ENCODE peak calls at places on chromosomes 2 and 18, in ten cellular contexts. E, C, F, Y, S, O, J, A, Q and H are unnamed samples.

GRCh38 chr18:76658627-76659026 is 163.6 kb upstream of the ZNF516 start:
- DNase-seq in E (no peak), C (peak), F (peak), Y (peak), S (peak), O (no peak), J (no peak), A (peak), Q (no peak), H (no peak)

GRCh38 chr2:61632276-61633169 is 94.4 kb upstream of the XPO1 start:
- DNase-seq in E (no peak), C (no peak), F (no peak), Y (no peak), S (peak), O (no peak), J (no peak), A (no peak), Q (no peak), H (no peak)

GRCh38 chr2:47208852-47209606 is 53.9 kb upstream of the STPG4 start:
- DNase-seq in E (no peak), C (no peak), F (no peak), Y (no peak), S (peak), O (no peak), J (no peak), A (no peak), Q (no peak), H (no peak)

GRCh38 chr2:27494944-27495554 is at the start of gene FNDC4:
- DNase-seq in E (no peak), C (no peak), F (peak), Y (peak), S (peak), O (no peak), J (peak), A (peak), Q (peak), H (no peak)

GRCh38 chr2:54524236-54524991 is 68.3 kb downstream of the SPTBN1 start:
- DNase-seq in E (no peak), C (peak), F (no peak), Y (peak), S (peak), O (no peak), J (no peak), A (peak), Q (no peak), H (peak)

GRCh38 chr2:71779306-71779855 is 326.0 kb downstream of the DYSF start:
- DNase-seq in E (no peak), C (peak), F (no peak), Y (no peak), S (peak), O (no peak), J (no peak), A (no peak), Q (no peak), H (no peak)

GRCh38 chr2:66587216-66587615 is 152.3 kb downstream of the MEIS1 start:
- DNase-seq in E (no peak), C (no peak), F (peak), Y (peak), S (peak), O (no peak), J (no peak), A (no peak), Q (no peak), H (no peak)

GRCh38 chr18:79944126-79944731 is 7.2 kb downstream of the SLC66A2 start:
- DNase-seq in E (no peak), C (peak), F (no peak), Y (no peak), S (no peak), O (no peak), J (no peak), A (peak), Q (no peak), H (no peak)

GRCh38 chr2:176388886-176389285 is 119.6 kb downstream of the MTX2 start:
- DNase-seq in E (no peak), C (no peak), F (no peak), Y (no peak), S (peak), O (no peak), J (no peak), A (no peak), Q (no peak), H (no peak)

GRCh38 chr18:46335551-46336059 is 231.4 kb downstream of the HAUS1 start:
- DNase-seq in E (no peak), C (no peak), F (no peak), Y (peak), S (peak), O (no peak), J (no peak), A (no peak), Q (no peak), H (no peak)

GRCh38 chr2:112939425-112939824 is 28.5 kb downstream of the IL37 start:
- DNase-seq in E (no peak), C (no peak), F (no peak), Y (no peak), S (no peak), O (no peak), J (no peak), A (no peak), Q (no peak), H (no peak)

GRCh38 chr18:70234667-70235459 is 29.4 kb upstream of the RTTN start:
- DNase-seq in E (no peak), C (no peak), F (no peak), Y (peak), S (peak), O (no peak), J (no peak), A (no peak), Q (no peak), H (no peak)

GRCh38 chr2:27211241-27211942 is 449 bp upstream of the ATRAID start:
- DNase-seq in E (no peak), C (peak), F (no peak), Y (no peak), S (no peak), O (peak), J (no peak), A (peak), Q (no peak), H (no peak)

GRCh38 chr2:70706026-70706795 is 61.8 kb downstream of the ADD2 start:
- DNase-seq in E (no peak), C (no peak), F (no peak), Y (no peak), S (no peak), O (no peak), J (no peak), A (no peak), Q (no peak), H (no peak)

GRCh38 chr2:228927028-228928010 is 343.8 kb downstream of the PID1 start:
- DNase-seq in E (no peak), C (no peak), F (no peak), Y (no peak), S (no peak), O (no peak), J (no peak), A (no peak), Q (no peak), H (peak)

GRCh38 chr2:109350526-109350925 is 221.5 kb downstream of the SH3RF3 start:
- DNase-seq in E (no peak), C (no peak), F (no peak), Y (no peak), S (peak), O (no peak), J (no peak), A (peak), Q (no peak), H (no peak)

GRCh38 chr2:189835855-189836558 is 51.8 kb downstream of the PMS1 start:
- DNase-seq in E (no peak), C (no peak), F (no peak), Y (no peak), S (no peak), O (no peak), J (no peak), A (no peak), Q (no peak), H (no peak)

GRCh38 chr2:17879913-17880274 is 1.4 kb downstream of the KCNS3 start:
- DNase-seq in E (no peak), C (no peak), F (no peak), Y (no peak), S (no peak), O (no peak), J (no peak), A (no peak), Q (no peak), H (no peak)

GRCh38 chr2:44623622-44624351 is 262.0 kb downstream of the CAMKMT start:
- DNase-seq in E (no peak), C (no peak), F (no peak), Y (no peak), S (no peak), O (no peak), J (no peak), A (no peak), Q (no peak), H (no peak)

GRCh38 chr2:163733301-163733938 is 2.4 kb downstream of the FIGN start:
- DNase-seq in E (no peak), C (no peak), F (no peak), Y (peak), S (peak), O (no peak), J (no peak), A (no peak), Q (no peak), H (no peak)

GRCh38 chr2:75627902-75628504 is 18.6 kb upstream of the MRPL19 start:
- DNase-seq in E (no peak), C (peak), F (peak), Y (peak), S (peak), O (peak), J (peak), A (peak), Q (peak), H (peak)

GRCh38 chr18:40208951-40209350 is 1746.1 kb upstream of the PIK3C3 start:
- DNase-seq in E (no peak), C (no peak), F (no peak), Y (no peak), S (no peak), O (no peak), J (no peak), A (no peak), Q (no peak), H (no peak)

GRCh38 chr2:86174445-86174844 is 20.8 kb downstream of the IMMT start:
- DNase-seq in E (no peak), C (no peak), F (no peak), Y (no peak), S (no peak), O (no peak), J (no peak), A (no peak), Q (no peak), H (no peak)

GRCh38 chr2:23600336-23600735 is 215.4 kb downstream of the KLHL29 start:
- DNase-seq in E (no peak), C (no peak), F (no peak), Y (no peak), S (peak), O (no peak), J (no peak), A (no peak), Q (no peak), H (no peak)

GRCh38 chr18:58100154-58100553 is 56.1 kb downstream of the NEDD4L start:
- DNase-seq in E (no peak), C (peak), F (no peak), Y (no peak), S (no peak), O (no peak), J (no peak), A (no peak), Q (no peak), H (no peak)

GRCh38 chr2:104504331-104505073 is 349.4 kb upstream of the POU3F3 start:
- DNase-seq in E (no peak), C (no peak), F (no peak), Y (no peak), S (no peak), O (no peak), J (no peak), A (no peak), Q (no peak), H (no peak)

GRCh38 chr18:39685303-39685902 is 2119.8 kb upstream of the CELF4 start:
- DNase-seq in E (no peak), C (no peak), F (no peak), Y (no peak), S (no peak), O (no peak), J (no peak), A (no peak), Q (no peak), H (no peak)

GRCh38 chr2:193584001-193584400 is 1389.3 kb upstream of the TMEFF2 start:
- DNase-seq in E (no peak), C (no peak), F (peak), Y (peak), S (peak), O (no peak), J (no peak), A (no peak), Q (no peak), H (no peak)

GRCh38 chr18:79791141-79791972 is 6.4 kb upstream of the KCNG2 start:
- DNase-seq in E (no peak), C (no peak), F (no peak), Y (no peak), S (peak), O (no peak), J (no peak), A (no peak), Q (no peak), H (peak)

GRCh38 chr2:40734797-40735196 is 282.9 kb upstream of the SLC8A1 start:
- DNase-seq in E (no peak), C (no peak), F (no peak), Y (no peak), S (peak), O (no peak), J (no peak), A (no peak), Q (no peak), H (peak)

GRCh38 chr2:141271346-141271745 is 859.5 kb downstream of the LRP1B start:
- DNase-seq in E (no peak), C (no peak), F (no peak), Y (no peak), S (peak), O (no peak), J (no peak), A (no peak), Q (no peak), H (no peak)

GRCh38 chr18:62979172-62979571 is 263.8 kb downstream of the PHLPP1 start:
- DNase-seq in E (no peak), C (no peak), F (no peak), Y (no peak), S (peak), O (no peak), J (no peak), A (no peak), Q (no peak), H (no peak)

GRCh38 chr2:151844217-151844896 is 16.1 kb upstream of the ARL5A start:
- DNase-seq in E (no peak), C (no peak), F (no peak), Y (no peak), S (no peak), O (no peak), J (no peak), A (no peak), Q (no peak), H (no peak)

GRCh38 chr2:192023006-192023405 is 171.7 kb downstream of the TMEFF2 start:
- DNase-seq in E (no peak), C (no peak), F (no peak), Y (no peak), S (no peak), O (no peak), J (no peak), A (no peak), Q (no peak), H (no peak)

GRCh38 chr2:192026716-192027109 is 168.0 kb downstream of the TMEFF2 start:
- DNase-seq in E (no peak), C (no peak), F (no peak), Y (no peak), S (no peak), O (no peak), J (no peak), A (no peak), Q (no peak), H (no peak)

GRCh38 chr2:192025607-192026006 is 169.1 kb downstream of the TMEFF2 start:
- DNase-seq in E (no peak), C (no peak), F (no peak), Y (no peak), S (no peak), O (no peak), J (no peak), A (no peak), Q (no peak), H (no peak)

GRCh38 chr2:192029089-192029488 is 165.6 kb downstream of the TMEFF2 start:
- DNase-seq in E (no peak), C (no peak), F (peak), Y (no peak), S (no peak), O (no peak), J (no peak), A (no peak), Q (no peak), H (peak)

DNA sequence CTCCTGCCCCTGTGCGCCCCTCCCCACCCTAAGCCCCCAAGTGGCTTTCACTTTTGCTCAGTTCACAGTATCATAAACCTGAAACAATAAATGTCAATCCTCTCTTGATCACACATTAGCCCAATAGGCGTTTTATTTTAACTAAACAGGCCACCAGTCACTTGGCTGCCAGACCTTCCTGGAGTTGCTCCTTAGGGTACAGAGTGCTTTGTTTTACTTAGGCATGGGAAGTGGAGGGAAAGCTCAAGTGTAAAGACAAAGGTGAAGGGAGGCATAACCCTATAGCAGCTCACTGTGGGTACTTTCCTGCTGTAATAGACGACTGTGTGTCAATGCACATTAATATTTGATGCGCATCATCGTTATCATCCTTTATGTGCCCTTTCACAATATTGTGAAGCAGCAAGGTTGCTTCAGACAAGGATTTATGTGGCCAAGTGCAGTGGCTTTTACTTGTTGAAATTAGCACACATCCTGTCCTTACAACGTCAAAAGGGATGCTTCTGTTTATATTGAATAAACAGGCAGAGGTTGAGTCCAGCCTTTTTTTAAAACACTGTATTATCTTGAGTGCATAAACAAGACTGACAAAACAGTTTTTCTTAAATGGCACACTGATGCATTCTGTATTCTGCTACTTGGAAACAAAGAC is 168.5 kb downstream of the TMEFF2 start:
- DNase-seq in E (no peak), C (no peak), F (no peak), Y (no peak), S (peak), O (no peak), J (no peak), A (no peak), Q (no peak), H (no peak)
- TF ChIP-seq CTCF in E (no peak), C (no peak), F (no peak), Y (no peak), S (no peak), O (no peak), J (no peak), A (no peak), Q (no peak), H (no peak)

GRCh38 chr2:42771546-42772153 is 7.7 kb upstream of the OXER1 start:
- DNase-seq in E (no peak), C (no peak), F (no peak), Y (no peak), S (no peak), O (no peak), J (no peak), A (no peak), Q (no peak), H (no peak)
- TF ChIP-seq CTCF in E (no peak), C (no peak), F (no peak), Y (no peak), S (no peak), O (no peak), J (no peak), A (no peak), Q (no peak), H (no peak)

GRCh38 chr2:150425121-150425559 is 62.3 kb downstream of the RND3 start:
- DNase-seq in E (no peak), C (no peak), F (peak), Y (no peak), S (peak), O (no peak), J (no peak), A (no peak), Q (peak), H (no peak)
- TF ChIP-seq CTCF in E (peak), C (no peak), F (no peak), Y (peak), S (no peak), O (no peak), J (no peak), A (no peak), Q (peak), H (peak)

GRCh38 chr2:180497621-180498152 is 482.7 kb upstream of the UBE2E3 start:
- DNase-seq in E (no peak), C (no peak), F (no peak), Y (no peak), S (no peak), O (no peak), J (no peak), A (no peak), Q (no peak), H (no peak)

GRCh38 chr2:180494286-180494685 is 486.1 kb upstream of the UBE2E3 start:
- DNase-seq in E (no peak), C (no peak), F (no peak), Y (no peak), S (no peak), O (no peak), J (no peak), A (no peak), Q (no peak), H (no peak)

DNA sequence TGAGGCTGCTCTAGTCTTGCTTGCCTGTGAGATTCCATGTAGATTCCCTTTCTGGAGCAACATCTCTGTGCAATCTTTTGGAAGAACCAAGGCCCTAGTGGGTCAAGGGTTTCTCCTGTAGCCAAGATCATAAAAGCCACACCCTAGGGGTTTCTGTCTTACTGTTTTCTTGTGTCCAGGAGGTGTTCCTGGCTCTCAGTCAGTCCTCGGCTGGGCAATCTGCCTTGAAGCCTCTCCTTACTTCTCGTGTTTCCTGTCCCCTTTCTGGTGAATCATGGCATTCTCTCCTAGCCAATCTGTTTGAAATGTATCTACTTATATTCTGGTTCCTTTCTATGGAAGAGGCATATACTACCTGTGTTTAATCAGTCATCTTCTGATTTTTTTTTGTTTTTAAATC is 484.8 kb upstream of the UBE2E3 start:
- DNase-seq in E (no peak), C (no peak), F (no peak), Y (no peak), S (peak), O (no peak), J (no peak), A (no peak), Q (no peak), H (peak)
- TF ChIP-seq CTCF in E (no peak), C (no peak), F (no peak), Y (no peak), S (no peak), O (no peak), J (no peak), A (no peak), Q (no peak), H (no peak)

DNA sequence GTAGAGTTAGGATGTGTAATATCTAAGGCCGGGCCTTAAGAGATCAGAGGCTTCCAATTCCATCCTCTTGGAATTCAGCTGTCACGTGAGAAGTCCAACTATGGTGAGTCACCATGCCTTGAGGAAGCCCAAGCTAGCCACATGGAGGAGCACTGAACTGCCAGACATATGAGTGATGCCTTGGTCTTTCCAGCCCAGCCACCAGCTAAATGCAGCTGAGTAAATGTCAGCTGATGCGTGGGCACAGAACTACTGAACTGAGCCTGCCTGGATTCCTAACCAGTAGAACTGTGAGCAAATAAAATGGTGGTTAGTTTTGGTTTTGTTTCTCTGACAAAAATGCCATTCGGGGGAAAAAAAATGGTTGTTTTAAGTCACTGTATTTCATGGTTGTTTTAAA is 153.7 kb upstream of the SERTAD2 start:
- DNase-seq in E (no peak), C (peak), F (no peak), Y (no peak), S (peak), O (no peak), J (no peak), A (peak), Q (no peak), H (peak)
- TF ChIP-seq CTCF in E (no peak), C (no peak), F (no peak), Y (no peak), S (no peak), O (no peak), J (no peak), A (no peak), Q (no peak), H (peak)

GRCh38 chr18:11379660-11380059 is 229.7 kb upstream of the SLC35G4 start:
- DNase-seq in E (no peak), C (no peak), F (no peak), Y (no peak), S (no peak), O (no peak), J (no peak), A (no peak), Q (no peak), H (no peak)
- TF ChIP-seq CTCF in E (no peak), C (no peak), F (no peak), Y (no peak), S (no peak), O (no peak), J (no peak), A (no peak), Q (no peak), H (no peak)

GRCh38 chr18:23380001-23380550 is 73.0 kb upstream of the RIOK3 start:
- DNase-seq in E (no peak), C (no peak), F (no peak), Y (no peak), S (peak), O (no peak), J (no peak), A (no peak), Q (no peak), H (no peak)
- TF ChIP-seq CTCF in E (no peak), C (no peak), F (no peak), Y (no peak), S (no peak), O (no peak), J (no peak), A (no peak), Q (no peak), H (no peak)